ENCODE peak calls at places on chromosomes 4 and X, in six cellular contexts. S, J, U, P, I and R are unnamed samples. For H3K4me1, the result is how much of the 10 kb centered on the place peaks cover.

GRCh38 chrX:150933945-150934350 is 35.5 kb upstream of the CD99L2 start:
- DNase-seq in S (no peak), P (no peak), J (no peak), U (no peak), I (no peak), R (no peak)

GRCh38 chr4:53592128-53592527 is 842 bp upstream of the LNX1 start:
- DNase-seq in S (peak), I (no peak), P (peak), U (peak), J (no peak), R (no peak)

GRCh38 chrX:110000000-110000399 is 2.9 kb upstream of the TMEM164 start:
- DNase-seq in U (no peak), J (no peak), S (no peak), I (no peak), P (no peak), R (no peak)

GRCh38 chr4:19944806-19945205 is 306.9 kb upstream of the SLIT2 start:
- DNase-seq in I (no peak), J (no peak), S (no peak), P (no peak), U (peak), R (no peak)

GRCh38 chr4:156992943-156993342 is 21.3 kb upstream of the PDGFC start:
- DNase-seq in I (no peak), U (no peak), J (no peak), P (no peak), S (no peak), R (no peak)

GRCh38 chr4:891747-892146 is 40.4 kb downstream of the GAK start:
- DNase-seq in J (no peak), U (no peak), I (no peak), P (no peak), S (no peak), R (no peak)

GRCh38 chrX:130114141-130114561 is 3.9 kb upstream of the ELF4 start:
- DNase-seq in S (no peak), I (no peak), J (no peak), U (no peak), P (no peak), R (no peak)

GRCh38 chr4:94574616-94575015 is 122.9 kb downstream of the PDLIM5 start:
- DNase-seq in P (no peak), S (no peak), I (no peak), U (no peak), J (no peak), R (no peak)

GRCh38 chr4:26412381-26413372 is 77.6 kb downstream of the CCKAR start:
- DNase-seq in U (peak), S (no peak), P (peak), J (no peak), I (no peak), R (peak)

GRCh38 chr4:136336479-136336878 is 1195.8 kb downstream of the PCDH18 start:
- DNase-seq in S (no peak), P (no peak), U (no peak), I (no peak), J (no peak), R (no peak)

GRCh38 chrX:102978594-102978993 is 41.5 kb downstream of the RAB40AL start:
- DNase-seq in I (no peak), S (no peak), P (no peak), J (no peak), U (no peak), R (peak)

GRCh38 chrX:97685753-97686152 is 802.0 kb downstream of the RPA4 start:
- DNase-seq in P (peak), S (peak), U (peak), I (no peak), J (no peak), R (no peak)

GRCh38 chr4:153084249-153084648 is 120.0 kb upstream of the TRIM2 start:
- DNase-seq in I (no peak), U (no peak), P (no peak), J (no peak), S (no peak), R (no peak)

GRCh38 chrX:102950908-102951866 is 14.1 kb downstream of the RAB40AL start:
- DNase-seq in J (peak), I (no peak), U (no peak), S (peak), P (peak), R (no peak)

GRCh38 chr4:8702020-8702495 is 109.5 kb downstream of the CPZ start:
- DNase-seq in I (no peak), J (no peak), U (no peak), S (no peak), P (no peak), R (no peak)

DNA sequence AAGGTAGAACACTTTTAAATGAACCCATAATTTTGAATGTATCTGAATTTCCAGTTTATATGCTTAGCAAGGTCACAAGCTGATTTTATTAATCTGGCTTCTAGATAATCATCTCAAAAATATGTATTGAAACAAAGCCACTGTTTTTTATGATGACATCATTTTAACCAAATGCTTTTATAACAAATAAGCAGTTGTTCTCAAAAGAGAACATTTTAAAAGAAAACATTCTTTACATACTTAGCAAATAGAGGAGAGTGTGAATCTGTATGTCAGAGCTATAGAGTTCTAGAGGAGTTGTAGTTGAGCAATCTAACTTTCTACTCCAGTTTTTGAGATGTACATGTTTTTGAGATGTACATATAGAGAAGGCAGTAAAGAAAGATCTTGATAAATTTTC is 42.5 kb downstream of the LAMP2 start:
- DNase-seq in I (no peak), U (no peak), P (no peak), S (no peak), J (no peak), R (no peak)
- H3K4me1 ChIP-seq in I (under half), U (under half), P (under half), S (under half), J (under half), R (under half)

GRCh38 chr4:6269400-6269650 is 325 bp upstream of the WFS1 start:
- DNase-seq in U (no peak), J (no peak), P (no peak), I (no peak), S (no peak), R (no peak)
- H3K4me1 ChIP-seq in U (under half), J (under half), P (under half), I (under half), S (under half), R (under half)

GRCh38 chr4:74112399-74113090 is 13.6 kb upstream of the CXCL2 start:
- DNase-seq in U (no peak), I (peak), J (no peak), S (no peak), P (no peak), R (peak)

GRCh38 chr4:74111576-74111975 is 12.6 kb upstream of the CXCL2 start:
- DNase-seq in U (no peak), S (no peak), I (no peak), J (no peak), P (no peak), R (no peak)

GRCh38 chr4:74111990-74112389 is 13.0 kb upstream of the CXCL2 start:
- DNase-seq in U (no peak), S (no peak), P (no peak), J (no peak), I (peak), R (peak)

GRCh38 chr4:74117024-74117534 is 18.1 kb upstream of the CXCL2 start:
- DNase-seq in S (peak), I (peak), U (peak), J (no peak), P (peak), R (no peak)

DNA sequence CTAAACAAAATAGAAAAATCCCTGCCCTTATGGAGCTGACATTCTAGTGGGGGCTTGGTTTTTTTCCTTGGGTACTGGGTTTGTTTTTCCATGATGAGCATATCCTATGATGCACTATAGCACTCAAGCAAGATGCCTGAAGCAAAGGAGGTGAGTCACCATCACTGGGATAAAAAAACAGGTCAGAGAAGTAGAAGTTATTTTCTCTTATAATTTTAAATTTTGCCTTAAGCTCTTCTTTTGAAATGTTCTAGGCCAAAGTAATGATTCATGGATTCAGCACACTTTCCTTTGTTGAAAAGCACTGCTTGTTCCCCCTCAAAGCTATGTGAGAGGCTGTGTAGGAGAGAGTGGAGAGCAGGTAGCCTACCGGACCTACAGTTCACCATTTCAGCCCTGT is 15.2 kb upstream of the CXCL2 start:
- DNase-seq in P (no peak), S (no peak), U (no peak), I (peak), J (no peak), R (no peak)
- H3K4me1 ChIP-seq in P (under half), S (under half), U (under half), I (under half), J (under half), R (under half)

GRCh38 chr4:2596153-2596552 is 59.7 kb downstream of the FAM193A start:
- DNase-seq in I (no peak), J (no peak), U (peak), P (peak), S (no peak), R (peak)
- H3K4me1 ChIP-seq in I (under half), J (under half), U (half or more), P (under half), S (under half), R (half or more)

GRCh38 chr4:109648266-109648996 is 54.8 kb downstream of the CASP6 start:
- DNase-seq in S (no peak), U (no peak), J (peak), P (no peak), I (no peak), R (no peak)
- H3K4me1 ChIP-seq in S (under half), U (under half), J (half or more), P (under half), I (under half), R (under half)